ENCODE peak calls at places on chromosome 15, in ten cellular contexts. One of them, this sample, is unnamed.

GRCh38 chr15:36972704-36973103 is 127.6 kb downstream of the MEIS2 start:
- DNase-seq in stomach: no peak
- DNase-seq in sigmoid colon: no peak
- DNase-seq in heart left ventricle: no peak
- DNase-seq in IMR-90: no peak
- DNase-seq in Peyer's patch: no peak
- DNase-seq in uterus: no peak
- DNase-seq in right lobe of liver: no peak
- DNase-seq in tibial nerve: no peak
- DNase-seq in suprapubic skin: no peak
- DNase-seq in this sample: no peak

GRCh38 chr15:28091313-28091712 is 7.8 kb downstream of the OCA2 start:
- DNase-seq in right lobe of liver: no peak
- DNase-seq in tibial nerve: no peak
- DNase-seq in sigmoid colon: no peak
- DNase-seq in IMR-90: no peak
- DNase-seq in suprapubic skin: no peak
- DNase-seq in heart left ventricle: no peak
- DNase-seq in stomach: no peak
- DNase-seq in uterus: no peak
- DNase-seq in Peyer's patch: no peak
- DNase-seq in this sample: no peak

GRCh38 chr15:52028431-52029093 is 9.5 kb downstream of the MAPK6 start:
- DNase-seq in sigmoid colon: no peak
- DNase-seq in stomach: no peak
- DNase-seq in Peyer's patch: no peak
- DNase-seq in tibial nerve: no peak
- DNase-seq in uterus: no peak
- DNase-seq in right lobe of liver: no peak
- DNase-seq in heart left ventricle: no peak
- DNase-seq in IMR-90: no peak
- DNase-seq in suprapubic skin: no peak
- DNase-seq in this sample: no peak

GRCh38 chr15:72195101-72195511 is 2.5 kb downstream of the GRAMD2A start:
- DNase-seq in IMR-90: no peak
- DNase-seq in uterus: no peak
- DNase-seq in sigmoid colon: no peak
- DNase-seq in tibial nerve: no peak
- DNase-seq in right lobe of liver: no peak
- DNase-seq in Peyer's patch: no peak
- DNase-seq in heart left ventricle: no peak
- DNase-seq in stomach: no peak
- DNase-seq in suprapubic skin: no peak
- DNase-seq in this sample: no peak

GRCh38 chr15:28005004-28005527 is 94.0 kb downstream of the OCA2 start:
- DNase-seq in heart left ventricle: no peak
- DNase-seq in suprapubic skin: no peak
- DNase-seq in uterus: no peak
- DNase-seq in stomach: no peak
- DNase-seq in Peyer's patch: no peak
- DNase-seq in right lobe of liver: no peak
- DNase-seq in tibial nerve: no peak
- DNase-seq in sigmoid colon: no peak
- DNase-seq in IMR-90: no peak
- DNase-seq in this sample: no peak

GRCh38 chr15:70835415-70835814 is 18.5 kb downstream of the LARP6 start:
- DNase-seq in sigmoid colon: peak; percentile 88
- DNase-seq in stomach: no peak
- DNase-seq in right lobe of liver: peak; percentile 56
- DNase-seq in Peyer's patch: no peak
- DNase-seq in tibial nerve: peak; percentile 92
- DNase-seq in suprapubic skin: peak; percentile 80
- DNase-seq in uterus: peak; percentile 78
- DNase-seq in heart left ventricle: peak; percentile 73
- DNase-seq in IMR-90: no peak
- DNase-seq in this sample: no peak

GRCh38 chr15:41774062-41774872 is at the start of gene MAPKBP1:
- DNase-seq in IMR-90: peak; percentile 98
- DNase-seq in stomach: peak; percentile 98
- DNase-seq in Peyer's patch: peak; percentile 99
- DNase-seq in suprapubic skin: peak; percentile 97
- DNase-seq in tibial nerve: peak; percentile 95
- DNase-seq in uterus: peak; percentile 98
- DNase-seq in sigmoid colon: peak; percentile 98
- DNase-seq in heart left ventricle: peak; percentile 97
- DNase-seq in right lobe of liver: peak; percentile 98
- DNase-seq in this sample: peak; percentile 98

GRCh38 chr15:100766225-100767001 is 113.2 kb upstream of the ALDH1A3 start:
- DNase-seq in sigmoid colon: peak; percentile 53
- DNase-seq in Peyer's patch: no peak
- DNase-seq in IMR-90: no peak
- DNase-seq in suprapubic skin: no peak
- DNase-seq in tibial nerve: no peak
- DNase-seq in stomach: no peak
- DNase-seq in right lobe of liver: no peak
- DNase-seq in heart left ventricle: no peak
- DNase-seq in uterus: no peak
- DNase-seq in this sample: no peak

GRCh38 chr15:91469627-91470567 is 369.8 kb downstream of the SV2B start:
- DNase-seq in heart left ventricle: no peak
- DNase-seq in IMR-90: no peak
- DNase-seq in Peyer's patch: peak; percentile 58
- DNase-seq in right lobe of liver: no peak
- DNase-seq in uterus: no peak
- DNase-seq in sigmoid colon: no peak
- DNase-seq in tibial nerve: no peak
- DNase-seq in stomach: peak; percentile 29
- DNase-seq in suprapubic skin: no peak
- DNase-seq in this sample: peak; percentile 19

GRCh38 chr15:93071469-93071891 is 17.5 kb downstream of the RGMA start:
- DNase-seq in IMR-90: no peak
- DNase-seq in stomach: no peak
- DNase-seq in heart left ventricle: no peak
- DNase-seq in Peyer's patch: no peak
- DNase-seq in sigmoid colon: no peak
- DNase-seq in suprapubic skin: peak; percentile 56
- DNase-seq in right lobe of liver: no peak
- DNase-seq in uterus: no peak
- DNase-seq in tibial nerve: no peak
- DNase-seq in this sample: no peak

GRCh38 chr15:85477730-85478129 is 97.3 kb downstream of the AKAP13 start:
- DNase-seq in stomach: no peak
- DNase-seq in sigmoid colon: no peak
- DNase-seq in Peyer's patch: no peak
- DNase-seq in right lobe of liver: no peak
- DNase-seq in IMR-90: peak; percentile 86
- DNase-seq in uterus: no peak
- DNase-seq in suprapubic skin: no peak
- DNase-seq in heart left ventricle: no peak
- DNase-seq in tibial nerve: no peak
- DNase-seq in this sample: no peak

GRCh38 chr15:47124430-47125102 is 592.7 kb upstream of the SEMA6D start:
- DNase-seq in sigmoid colon: no peak
- DNase-seq in stomach: no peak
- DNase-seq in IMR-90: no peak
- DNase-seq in heart left ventricle: no peak
- DNase-seq in uterus: no peak
- DNase-seq in suprapubic skin: no peak
- DNase-seq in tibial nerve: no peak
- DNase-seq in right lobe of liver: no peak
- DNase-seq in Peyer's patch: no peak
- DNase-seq in this sample: no peak

GRCh38 chr15:91852741-91853500 is 587 bp upstream of the SLCO3A1 start:
- DNase-seq in suprapubic skin: peak; percentile 88
- DNase-seq in Peyer's patch: peak; percentile 74
- DNase-seq in sigmoid colon: peak; percentile 88
- DNase-seq in stomach: peak; percentile 76
- DNase-seq in tibial nerve: peak; percentile 68
- DNase-seq in heart left ventricle: peak; percentile 82
- DNase-seq in uterus: peak; percentile 73
- DNase-seq in right lobe of liver: peak; percentile 82
- DNase-seq in IMR-90: peak; percentile 56
- DNase-seq in this sample: peak; percentile 79

GRCh38 chr15:77039217-77039533 is 31.7 kb downstream of the TSPAN3 start:
- DNase-seq in heart left ventricle: no peak
- DNase-seq in suprapubic skin: no peak
- DNase-seq in IMR-90: no peak
- DNase-seq in sigmoid colon: no peak
- DNase-seq in right lobe of liver: no peak
- DNase-seq in tibial nerve: no peak
- DNase-seq in stomach: no peak
- DNase-seq in Peyer's patch: no peak
- DNase-seq in uterus: no peak
- DNase-seq in this sample: no peak

GRCh38 chr15:70998319-70998718 is 105.7 kb downstream of the LRRC49 start:
- DNase-seq in tibial nerve: no peak
- DNase-seq in right lobe of liver: no peak
- DNase-seq in Peyer's patch: no peak
- DNase-seq in uterus: no peak
- DNase-seq in heart left ventricle: no peak
- DNase-seq in stomach: no peak
- DNase-seq in sigmoid colon: no peak
- DNase-seq in suprapubic skin: no peak
- DNase-seq in IMR-90: no peak
- DNase-seq in this sample: no peak

GRCh38 chr15:89494941-89495637 is 1.3 kb downstream of the RHCG start:
- DNase-seq in IMR-90: no peak
- DNase-seq in Peyer's patch: no peak
- DNase-seq in sigmoid colon: peak; percentile 40
- DNase-seq in stomach: no peak
- DNase-seq in suprapubic skin: peak; percentile 21
- DNase-seq in heart left ventricle: no peak
- DNase-seq in tibial nerve: no peak
- DNase-seq in uterus: no peak
- DNase-seq in right lobe of liver: no peak
- DNase-seq in this sample: peak; percentile 44

GRCh38 chr15:65587094-65587493 is 23.8 kb downstream of the INTS14 start:
- DNase-seq in suprapubic skin: no peak
- DNase-seq in stomach: no peak
- DNase-seq in Peyer's patch: no peak
- DNase-seq in IMR-90: no peak
- DNase-seq in sigmoid colon: no peak
- DNase-seq in tibial nerve: no peak
- DNase-seq in uterus: no peak
- DNase-seq in right lobe of liver: no peak
- DNase-seq in heart left ventricle: no peak
- DNase-seq in this sample: no peak

GRCh38 chr15:56732135-56732880 is 1.0 kb downstream of the ZNF280D start:
- DNase-seq in uterus: no peak
- DNase-seq in tibial nerve: peak; percentile 23
- DNase-seq in sigmoid colon: no peak
- DNase-seq in suprapubic skin: no peak
- DNase-seq in right lobe of liver: no peak
- DNase-seq in stomach: no peak
- DNase-seq in Peyer's patch: no peak
- DNase-seq in IMR-90: peak; percentile 61
- DNase-seq in heart left ventricle: no peak
- DNase-seq in this sample: peak; percentile 12
- TF ChIP-seq POLR2A in uterus: no peak
- TF ChIP-seq POLR2A in tibial nerve: no peak
- TF ChIP-seq POLR2A in sigmoid colon: no peak
- TF ChIP-seq POLR2A in suprapubic skin: no peak
- TF ChIP-seq POLR2A in right lobe of liver: no peak
- TF ChIP-seq POLR2A in stomach: no peak
- TF ChIP-seq POLR2A in Peyer's patch: no peak
- TF ChIP-seq POLR2A in IMR-90: no peak
- TF ChIP-seq POLR2A in heart left ventricle: no peak
- TF ChIP-seq POLR2A in this sample: no peak

GRCh38 chr15:81182746-81183402 is 13.8 kb upstream of the IL16 start:
- DNase-seq in stomach: no peak
- DNase-seq in sigmoid colon: peak; percentile 70
- DNase-seq in tibial nerve: no peak
- DNase-seq in right lobe of liver: no peak
- DNase-seq in suprapubic skin: no peak
- DNase-seq in heart left ventricle: no peak
- DNase-seq in uterus: no peak
- DNase-seq in Peyer's patch: no peak
- DNase-seq in IMR-90: no peak
- DNase-seq in this sample: no peak
- TF ChIP-seq CTCF in stomach: no peak
- TF ChIP-seq CTCF in sigmoid colon: no peak
- TF ChIP-seq CTCF in tibial nerve: no peak
- TF ChIP-seq CTCF in right lobe of liver: no peak
- TF ChIP-seq CTCF in suprapubic skin: no peak
- TF ChIP-seq CTCF in heart left ventricle: peak; percentile 18
- TF ChIP-seq CTCF in uterus: no peak
- TF ChIP-seq CTCF in Peyer's patch: no peak
- TF ChIP-seq CTCF in IMR-90: no peak
- TF ChIP-seq CTCF in this sample: no peak

GRCh38 chr15:63052128-63052826 is 9.7 kb downstream of the TPM1 start:
- DNase-seq in IMR-90: no peak
- DNase-seq in Peyer's patch: no peak
- DNase-seq in tibial nerve: no peak
- DNase-seq in sigmoid colon: no peak
- DNase-seq in suprapubic skin: no peak
- DNase-seq in uterus: no peak
- DNase-seq in right lobe of liver: no peak
- DNase-seq in heart left ventricle: no peak
- DNase-seq in stomach: no peak
- DNase-seq in this sample: no peak
- H3K27ac ChIP-seq in IMR-90: peak overlapping the region; percentile 77
- H3K27ac ChIP-seq in Peyer's patch: peak overlapping the region; percentile 85
- H3K27ac ChIP-seq in tibial nerve: peak overlapping the region; percentile 30
- H3K27ac ChIP-seq in sigmoid colon: peak overlapping the region; percentile 97
- H3K27ac ChIP-seq in suprapubic skin: peak overlapping the region; percentile 81
- H3K27ac ChIP-seq in uterus: peak overlapping the region; percentile 98
- H3K27ac ChIP-seq in right lobe of liver: peak overlapping the region; percentile 97
- H3K27ac ChIP-seq in heart left ventricle: peak overlapping the region; percentile 93
- H3K27ac ChIP-seq in stomach: peak overlapping the region; percentile 90
- H3K27ac ChIP-seq in this sample: peak overlapping the region; percentile 96

GRCh38 chr15:74373056-74373650 is 5.7 kb upstream of the CYP11A1 start:
- DNase-seq in suprapubic skin: peak; percentile 64
- DNase-seq in heart left ventricle: no peak
- DNase-seq in sigmoid colon: peak; percentile 60
- DNase-seq in tibial nerve: no peak
- DNase-seq in uterus: no peak
- DNase-seq in stomach: no peak
- DNase-seq in right lobe of liver: no peak
- DNase-seq in IMR-90: no peak
- DNase-seq in Peyer's patch: no peak
- DNase-seq in this sample: no peak

GRCh38 chr15:74376226-74376625 is 8.8 kb upstream of the CYP11A1 start:
- DNase-seq in IMR-90: no peak
- DNase-seq in right lobe of liver: no peak
- DNase-seq in uterus: no peak
- DNase-seq in tibial nerve: no peak
- DNase-seq in suprapubic skin: peak; percentile 44
- DNase-seq in sigmoid colon: peak; percentile 54
- DNase-seq in Peyer's patch: peak; percentile 28
- DNase-seq in heart left ventricle: no peak
- DNase-seq in stomach: no peak
- DNase-seq in this sample: no peak

GRCh38 chr15:74375303-74375693 is 7.9 kb upstream of the CYP11A1 start:
- DNase-seq in uterus: peak; percentile 76
- DNase-seq in heart left ventricle: peak; percentile 69
- DNase-seq in sigmoid colon: peak; percentile 85
- DNase-seq in suprapubic skin: peak; percentile 85
- DNase-seq in IMR-90: peak; percentile 77
- DNase-seq in right lobe of liver: peak; percentile 78
- DNase-seq in stomach: peak; percentile 89
- DNase-seq in Peyer's patch: peak; percentile 78
- DNase-seq in tibial nerve: peak; percentile 95
- DNase-seq in this sample: peak; percentile 87

GRCh38 chr15:74374648-74375302 is 7.3 kb upstream of the CYP11A1 start:
- DNase-seq in right lobe of liver: no peak
- DNase-seq in IMR-90: no peak
- DNase-seq in stomach: no peak
- DNase-seq in sigmoid colon: no peak
- DNase-seq in heart left ventricle: no peak
- DNase-seq in Peyer's patch: no peak
- DNase-seq in tibial nerve: no peak
- DNase-seq in uterus: no peak
- DNase-seq in suprapubic skin: no peak
- DNase-seq in this sample: no peak

GRCh38 chr15:74373731-74374647 is 6.5 kb upstream of the CYP11A1 start:
- DNase-seq in heart left ventricle: peak; percentile 92
- DNase-seq in right lobe of liver: peak; percentile 95
- DNase-seq in sigmoid colon: peak; percentile 95
- DNase-seq in tibial nerve: peak; percentile 96
- DNase-seq in suprapubic skin: peak; percentile 95
- DNase-seq in Peyer's patch: peak; percentile 97
- DNase-seq in uterus: peak; percentile 92
- DNase-seq in IMR-90: peak; percentile 72
- DNase-seq in stomach: peak; percentile 97
- DNase-seq in this sample: peak; percentile 95
- TF ChIP-seq POLR2A in heart left ventricle: no peak
- TF ChIP-seq POLR2A in right lobe of liver: no peak
- TF ChIP-seq POLR2A in sigmoid colon: no peak
- TF ChIP-seq POLR2A in tibial nerve: no peak
- TF ChIP-seq POLR2A in suprapubic skin: no peak
- TF ChIP-seq POLR2A in Peyer's patch: no peak
- TF ChIP-seq POLR2A in uterus: no peak
- TF ChIP-seq POLR2A in IMR-90: peak; percentile 30
- TF ChIP-seq POLR2A in stomach: no peak
- TF ChIP-seq POLR2A in this sample: no peak

This sample was measured in transverse colon.